ENCODE peak calls at places on chromosomes 3 and 15, in five cellular contexts. K, I, X, L and Z are unnamed samples.

GRCh38 chr3:154120903-154121235 is 321 bp upstream of the ARHGEF26 start:
- DNase-seq in K (no peak), L (no peak), I (no peak), X (no peak), Z (no peak)

GRCh38 chr3:147756478-147756877 is 347.3 kb downstream of the ZIC1 start:
- DNase-seq in I (no peak), L (no peak), X (no peak), K (no peak), Z (no peak)

GRCh38 chr3:138389144-138389601 is 40.8 kb downstream of the MRAS start:
- DNase-seq in I (no peak), X (no peak), K (no peak), L (no peak), Z (no peak)

GRCh38 chr15:31133890-31134289 is 32.4 kb upstream of the TRPM1 start:
- DNase-seq in K (no peak), X (no peak), L (no peak), I (no peak), Z (no peak)

GRCh38 chr3:38490288-38490860 is 5.8 kb upstream of the EXOG start:
- DNase-seq in K (no peak), I (no peak), L (no peak), X (no peak), Z (no peak)

GRCh38 chr3:50333744-50334328 is 5.8 kb upstream of the TUSC2 start:
- DNase-seq in X (no peak), L (no peak), I (no peak), K (no peak), Z (no peak)

GRCh38 chr15:100726426-100727190 is 124.2 kb downstream of the ASB7 start:
- DNase-seq in L (no peak), K (no peak), I (no peak), X (no peak), Z (no peak)

GRCh38 chr3:15390460-15390859 is 36.9 kb downstream of the METTL6 start:
- DNase-seq in K (no peak), X (no peak), L (no peak), I (no peak), Z (no peak)

GRCh38 chr3:59572106-59572505 is 522.3 kb upstream of the CFAP20DC start:
- DNase-seq in I (no peak), X (no peak), L (no peak), K (no peak), Z (no peak)

DNA sequence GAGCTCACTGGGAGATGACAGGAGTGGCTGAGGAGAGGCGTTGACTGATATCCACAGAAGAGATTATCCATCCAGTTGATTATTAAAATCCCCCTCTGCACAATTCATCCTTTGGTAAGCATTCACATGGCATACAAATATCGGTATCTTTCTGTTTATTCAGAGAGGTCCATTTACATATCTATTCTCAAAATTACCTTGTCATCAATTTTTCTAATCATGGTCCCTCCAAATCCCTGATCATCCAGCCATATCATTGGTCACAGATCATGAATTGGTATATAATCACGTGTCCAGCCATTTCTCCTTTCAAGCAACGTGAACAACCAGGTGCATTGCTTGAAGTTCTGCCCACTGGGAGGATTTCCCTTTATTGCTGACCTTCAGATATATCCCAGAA is 1321.0 kb downstream of the ROBO2 start:
- DNase-seq in X (no peak), K (no peak), L (no peak), I (no peak), Z (no peak)
- H3K9me2 ChIP-seq in X (no peaks in the 10 kb centered on the region), K (no peaks in the 10 kb centered on the region), L (no peaks in the 10 kb centered on the region), I (no peaks in the 10 kb centered on the region), Z (no peaks in the 10 kb centered on the region)

GRCh38 chr15:52254331-52254730 is 41.3 kb downstream of the MYO5C start:
- DNase-seq in X (peak; percentile 57), L (no peak), I (no peak), K (peak; percentile 11), Z (no peak)
- TF ChIP-seq CTCF in X (peak; percentile 75), L (peak; percentile 23), I (no peak), K (peak; percentile 23), Z (no peak)

GRCh38 chr3:71778353-71778752 is 6.6 kb downstream of the PROK2 start:
- DNase-seq in I (no peak), K (no peak), L (no peak), X (no peak), Z (no peak)
- H3K79me2 ChIP-seq in I (no peaks in the 10 kb centered on the region), K (no peaks in the 10 kb centered on the region), L (no peaks in the 10 kb centered on the region), X (no peaks in the 10 kb centered on the region), Z (no peaks in the 10 kb centered on the region)

GRCh38 chr3:41163399-41163798 is 35.9 kb upstream of the CTNNB1 start:
- DNase-seq in I (peak; percentile 37), X (no peak), L (no peak), K (no peak), Z (no peak)
- H3K9me2 ChIP-seq in I (no peaks in the 10 kb centered on the region), X (no peaks in the 10 kb centered on the region), L (no peaks in the 10 kb centered on the region), K (no peaks in the 10 kb centered on the region), Z (no peaks in the 10 kb centered on the region)

DNA sequence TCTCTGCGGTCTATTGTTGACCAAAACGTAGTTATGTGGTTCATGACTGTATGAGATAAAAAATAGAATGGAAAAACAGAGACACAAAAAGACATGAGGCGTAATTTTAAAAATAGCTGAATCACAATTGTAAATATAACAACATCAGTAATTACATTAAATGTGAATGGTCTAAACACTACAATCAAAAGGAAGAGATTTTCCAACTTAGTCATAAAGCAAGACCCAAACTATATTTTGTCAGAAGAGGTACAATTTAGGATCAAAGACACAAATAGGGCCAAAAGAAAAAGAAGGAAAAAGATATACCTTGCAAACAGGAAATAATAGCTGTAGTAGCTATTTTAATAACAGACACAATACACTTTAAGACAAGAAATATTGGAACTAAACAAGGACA is 61.5 kb downstream of the LRRC28 start:
- DNase-seq in L (no peak), I (no peak), X (no peak), K (no peak), Z (no peak)
- TF ChIP-seq CTCF in L (no peak), I (no peak), X (no peak), K (no peak), Z (no peak)

GRCh38 chr3:168081171-168081771 is 14.5 kb downstream of the GOLIM4 start:
- DNase-seq in K (no peak), L (no peak), I (no peak), X (no peak), Z (no peak)
- H3K79me2 ChIP-seq in K (peaks cover 47% of the 10 kb centered on the region), L (peaks cover 80% of the 10 kb centered on the region), I (peaks cover 100% of the 10 kb centered on the region), X (peaks cover 98% of the 10 kb centered on the region), Z (no peaks in the 10 kb centered on the region)